ENCODE peak calls at places on chromosomes 6 and 20, in four cellular contexts. N is neural progenitor cell, O is pancreas, F is stomach. U is an unnamed sample.

GRCh38 chr20:23156170-23156841 is 70.2 kb upstream of the CD93 start:
- DNase-seq in N (no peak), O (no peak), F (peak), U (no peak)

GRCh38 chr20:16256981-16257380 is 316.3 kb downstream of the KIF16B start:
- DNase-seq in N (no peak), O (no peak), F (no peak), U (no peak)

GRCh38 chr6:36650848-36651247 is 27.7 kb upstream of the CDKN1A start:
- DNase-seq in N (no peak), O (no peak), F (no peak), U (no peak)

GRCh38 chr20:34560141-34560523 is 1.6 kb downstream of the MAP1LC3A start:
- DNase-seq in N (no peak), O (no peak), F (no peak), U (no peak)

GRCh38 chr6:136788069-136788902 is 4.0 kb downstream of the MAP3K5 start:
- DNase-seq in N (no peak), O (no peak), F (no peak), U (no peak)

GRCh38 chr6:112037783-112038216 is 16.1 kb upstream of the CCN6 start:
- DNase-seq in N (no peak), O (peak), F (peak), U (no peak)

GRCh38 chr6:135568366-135568765 is 70.8 kb upstream of the AHI1 start:
- DNase-seq in N (no peak), O (peak), F (peak), U (peak)

GRCh38 chr20:34512266-34512954 is 3.8 kb upstream of the DYNLRB1 start:
- DNase-seq in N (no peak), O (no peak), F (no peak), U (no peak)

GRCh38 chr20:23434521-23435313 is 4.8 kb upstream of the CSTL1 start:
- DNase-seq in N (no peak), O (no peak), F (no peak), U (no peak)

GRCh38 chr6:27056615-27057014 is 190.9 kb upstream of the PRSS16 start:
- DNase-seq in N (no peak), O (no peak), F (no peak), U (no peak)

GRCh38 chr6:29447670-29448069 is 8.6 kb downstream of the OR10C1 start:
- DNase-seq in N (peak), O (no peak), F (no peak), U (no peak)

GRCh38 chr6:45512594-45512993 is 134.9 kb upstream of the SUPT3H start:
- DNase-seq in N (peak), O (no peak), F (no peak), U (no peak)

GRCh38 chr6:65259080-65259479 is 447.9 kb downstream of the EYS start:
- DNase-seq in N (no peak), O (no peak), F (no peak), U (no peak)

GRCh38 chr20:4064118-4064962 is 49.0 kb upstream of the RNF24 start:
- DNase-seq in N (peak), O (peak), F (peak), U (no peak)

GRCh38 chr6:73169633-73170032 is 55.7 kb downstream of the KHDC1L start:
- DNase-seq in N (no peak), O (no peak), F (no peak), U (no peak)

GRCh38 chr6:34543421-34543820 is 12.7 kb downstream of the SPDEF start:
- DNase-seq in N (no peak), O (no peak), F (no peak), U (no peak)

GRCh38 chr20:62136283-62137091 is 6.7 kb downstream of the PSMA7 start:
- DNase-seq in N (peak), O (peak), F (peak), U (peak)

GRCh38 chr6:33949877-33950831 is 146.4 kb upstream of the MLN start:
- DNase-seq in N (no peak), O (no peak), F (no peak), U (no peak)

GRCh38 chr20:21117521-21117920 is 8.4 kb upstream of the KIZ start:
- DNase-seq in N (no peak), O (no peak), F (no peak), U (no peak)

GRCh38 chr6:63936399-63936798 is 300.8 kb downstream of the PHF3 start:
- DNase-seq in N (no peak), O (no peak), F (no peak), U (no peak)

GRCh38 chr20:43972051-43972450 is 57.4 kb downstream of the TOX2 start:
- DNase-seq in N (no peak), O (no peak), F (no peak), U (no peak)

GRCh38 chr6:26290941-26291340 is 74.1 kb upstream of the BTN3A2 start:
- DNase-seq in N (no peak), O (no peak), F (no peak), U (no peak)

GRCh38 chr20:49666906-49667305 is 46.8 kb downstream of the B4GALT5 start:
- DNase-seq in N (no peak), O (no peak), F (no peak), U (no peak)

GRCh38 chr6:118788702-118789101 is 105.2 kb upstream of the ASF1A start:
- DNase-seq in N (no peak), O (no peak), F (no peak), U (no peak)

GRCh38 chr6:50884364-50884763 is 65.7 kb downstream of the TFAP2B start:
- DNase-seq in N (no peak), O (no peak), F (no peak), U (no peak)

GRCh38 chr6:125956506-125957390 is at the start of gene HINT3:
- DNase-seq in N (peak), O (peak), F (peak), U (peak)

GRCh38 chr6:149230729-149231434 is 86.6 kb upstream of the TAB2 start:
- DNase-seq in N (no peak), O (no peak), F (no peak), U (no peak)

GRCh38 chr20:1871807-1872455 is 23.3 kb upstream of the SIRPA start:
- DNase-seq in N (no peak), O (no peak), F (no peak), U (no peak)

GRCh38 chr6:149176971-149177667 is 140.4 kb upstream of the TAB2 start:
- DNase-seq in N (no peak), O (peak), F (peak), U (no peak)

GRCh38 chr6:136343700-136344099 is 54.1 kb upstream of the BCLAF1 start:
- DNase-seq in N (no peak), O (no peak), F (no peak), U (no peak)

GRCh38 chr20:8678098-8678776 is 390.6 kb upstream of the PLCB4 start:
- DNase-seq in N (no peak), O (no peak), F (no peak), U (no peak)

GRCh38 chr6:157049126-157049525 is 271.9 kb downstream of the ARID1B start:
- DNase-seq in N (no peak), O (no peak), F (no peak), U (no peak)

GRCh38 chr20:25280051-25280573 is 32.2 kb downstream of the PYGB start:
- DNase-seq in N (no peak), O (peak), F (peak), U (no peak)

GRCh38 chr20:44129996-44130718 is 56.8 kb downstream of the JPH2 start:
- DNase-seq in N (no peak), O (no peak), F (no peak), U (no peak)

GRCh38 chr6:5525209-5525608 is 263.9 kb downstream of the FARS2 start:
- DNase-seq in N (no peak), O (no peak), F (no peak), U (no peak)

GRCh38 chr6:168160506-168161370 is 81.7 kb upstream of the FRMD1 start:
- DNase-seq in N (no peak), O (no peak), F (no peak), U (no peak)

GRCh38 chr6:11970114-11970513 is 42.0 kb upstream of the HIVEP1 start:
- DNase-seq in N (no peak), O (no peak), F (no peak), U (no peak)

GRCh38 chr6:3489961-3490621 is 33.2 kb upstream of the SLC22A23 start:
- DNase-seq in N (no peak), O (no peak), F (no peak), U (no peak)

GRCh38 chr6:89599727-89600126 is 38.8 kb downstream of the LYRM2 start:
- DNase-seq in N (no peak), O (no peak), F (peak), U (no peak)
- H3K27ac ChIP-seq in N (peak), O (no peak), F (no peak), U (no peak)

DNA sequence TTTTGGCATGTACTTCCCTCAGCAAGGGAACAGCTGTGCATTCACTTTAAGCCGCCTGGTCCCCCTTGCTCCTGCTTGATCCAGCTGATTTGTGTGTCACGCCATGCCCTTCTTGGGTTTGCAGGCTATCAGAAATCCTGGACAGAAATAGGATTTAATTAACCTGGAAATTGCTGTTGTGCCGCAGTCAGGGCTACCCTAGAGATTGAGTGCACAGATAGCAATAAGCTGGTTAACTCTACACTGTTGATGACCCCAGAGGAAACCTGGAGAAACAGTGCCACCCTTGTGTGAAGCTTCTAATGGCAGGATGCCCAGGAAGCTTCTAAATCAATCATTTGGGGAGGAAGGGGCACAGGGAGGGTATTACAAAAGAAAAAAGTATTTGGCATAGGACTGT is 199.0 kb downstream of the JARID2 start:
- DNase-seq in N (no peak), O (peak), F (no peak), U (no peak)
- TF ChIP-seq CTCF in N (peak), O (no peak), F (no peak), U (no peak)

GRCh38 chr6:131949909-131950766 is 1.0 kb downstream of the CCN2 start:
- DNase-seq in N (peak), O (peak), F (peak), U (no peak)
- H3K27ac ChIP-seq in N (peak), O (peak), F (peak), U (no peak)

GRCh38 chr20:46576774-46577395 is 26.4 kb upstream of the OCSTAMP start:
- DNase-seq in N (no peak), O (no peak), F (no peak), U (no peak)
- TF ChIP-seq CTCF in N (no peak), O (no peak), F (no peak), U (no peak)

GRCh38 chr20:63967330-63968135 is 2.2 kb downstream of the ZNF512B start:
- DNase-seq in N (no peak), O (no peak), F (peak), U (no peak)

GRCh38 chr20:63968928-63969760 is 586 bp downstream of the ZNF512B start:
- DNase-seq in N (peak), O (peak), F (peak), U (peak)

GRCh38 chr20:63969851-63970713 is at the start of gene ZNF512B:
- DNase-seq in N (peak), O (peak), F (peak), U (peak)

GRCh38 chr20:63966944-63967322 is 2.8 kb downstream of the ZNF512B start:
- DNase-seq in N (no peak), O (no peak), F (no peak), U (no peak)

DNA sequence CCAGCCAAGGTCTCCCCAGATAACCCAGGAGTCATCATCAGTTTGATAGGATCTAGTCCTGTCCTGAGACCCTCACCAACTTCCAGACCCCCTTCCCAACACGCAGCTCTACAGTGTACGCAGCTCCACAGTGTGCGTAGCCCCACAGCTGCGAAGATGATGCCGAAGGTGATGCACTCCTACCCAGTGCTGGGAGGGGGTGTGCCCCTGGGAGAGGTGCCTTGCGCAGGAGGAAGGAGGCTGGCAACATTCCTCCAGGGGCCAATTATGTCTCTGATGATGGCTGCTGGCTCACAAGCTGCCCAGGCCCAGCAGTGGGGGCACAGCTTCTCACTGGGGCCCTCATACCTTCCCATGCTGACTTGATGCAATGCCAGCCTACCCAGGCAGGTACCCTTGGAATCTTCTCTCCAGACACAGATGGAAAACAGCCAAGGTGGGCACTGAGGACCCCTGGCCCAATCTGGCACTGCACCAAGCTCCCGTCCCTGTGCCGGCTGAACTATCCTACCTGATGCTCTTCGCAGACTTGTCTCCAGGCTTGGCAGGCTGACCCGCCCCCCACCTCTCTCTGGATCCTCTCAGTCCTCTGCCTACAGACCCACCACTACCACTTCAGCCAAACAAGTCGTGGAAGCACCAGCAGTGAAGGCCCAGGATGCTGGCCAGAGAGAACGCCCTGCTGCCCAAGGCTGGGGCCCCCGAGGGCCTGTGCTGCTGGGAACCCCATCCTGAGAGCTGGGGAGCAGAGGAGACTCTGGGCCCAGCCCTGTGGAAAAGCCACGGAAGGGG is 1.4 kb downstream of the ZNF512B start:
- DNase-seq in N (no peak), O (peak), F (no peak), U (no peak)
- H3K27ac ChIP-seq in N (no peak), O (no peak), F (peak), U (peak)

GRCh38 chr6:159002432-159003160 is 2.6 kb upstream of the RSPH3 start:
- DNase-seq in N (no peak), O (no peak), F (no peak), U (no peak)

GRCh38 chr6:159004592-159004991 is 4.6 kb upstream of the RSPH3 start:
- DNase-seq in N (no peak), O (no peak), F (no peak), U (no peak)

GRCh38 chr6:158999154-158999668 is 791 bp downstream of the RSPH3 start:
- DNase-seq in N (no peak), O (no peak), F (no peak), U (no peak)

GRCh38 chr6:158996863-158997262 is 3.1 kb downstream of the RSPH3 start:
- DNase-seq in N (no peak), O (no peak), F (no peak), U (no peak)

DNA sequence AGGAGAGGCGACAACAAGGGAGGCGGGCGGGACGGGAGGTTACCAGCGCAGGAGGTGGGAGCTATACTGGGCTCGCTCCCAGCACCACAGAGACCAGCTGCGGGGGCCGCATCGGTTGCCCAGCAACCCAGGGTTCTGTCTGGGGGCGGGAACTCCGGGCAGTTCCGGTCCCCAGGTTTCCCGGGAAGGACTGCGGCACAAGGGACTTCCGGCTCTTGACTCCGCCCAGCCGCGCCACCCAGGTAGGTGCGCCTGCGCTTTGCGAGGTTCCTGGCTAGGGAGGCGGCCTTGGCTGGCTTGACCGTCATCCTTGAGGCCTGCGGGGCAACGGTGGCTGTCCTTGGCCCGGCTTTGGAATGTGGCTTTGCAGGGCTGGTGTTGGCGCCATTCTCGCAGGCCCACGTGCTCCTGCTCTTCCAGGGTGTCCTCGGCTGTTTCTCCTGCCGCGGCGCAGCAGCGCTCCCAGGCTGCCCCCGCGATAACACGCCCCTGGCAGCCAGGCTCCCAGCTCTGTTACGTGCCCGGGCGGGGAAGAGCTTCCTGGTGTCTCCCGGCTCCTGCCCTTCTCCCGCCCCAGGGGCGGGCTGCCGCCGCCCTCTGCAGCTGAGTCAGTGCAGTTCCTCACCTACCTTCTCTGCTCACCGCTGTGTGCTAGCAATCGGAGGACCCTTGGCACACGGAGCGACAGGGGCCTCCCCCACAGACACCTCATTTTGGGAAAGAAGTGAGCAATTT is at the start of gene RSPH3:
- DNase-seq in N (peak), O (peak), F (peak), U (peak)
- TF ChIP-seq CTCF in N (peak), O (no peak), F (no peak), U (no peak)